ENCODE peak calls at places on chromosomes 2 and 18, in five cellular contexts. C is neuronal stem cell, G is caudate nucleus, E is upper lobe of right lung, W is substantia nigra. U is an unnamed sample.

GRCh38 chr2:102486941-102487702 is 14.1 kb downstream of the SLC9A4 start:
- DNase-seq in C (no peak), G (no peak), E (no peak), W (no peak), U (no peak)

GRCh38 chr2:159002465-159003130 is 34.2 kb downstream of the TANC1 start:
- DNase-seq in C (no peak), G (no peak), E (no peak), W (no peak), U (no peak)

GRCh38 chr18:12839057-12839525 is 44.9 kb downstream of the PTPN2 start:
- DNase-seq in C (no peak), G (no peak), E (no peak), W (no peak), U (no peak)

GRCh38 chr2:58606799-58607198 is 365.7 kb upstream of the FANCL start:
- DNase-seq in C (no peak), G (no peak), E (no peak), W (no peak), U (no peak)

GRCh38 chr2:200788129-200788718 is 23.5 kb upstream of the BZW1 start:
- DNase-seq in C (no peak), G (no peak), E (no peak), W (no peak), U (no peak)

GRCh38 chr2:238379096-238379810 is 47.5 kb upstream of the ASB1 start:
- DNase-seq in C (no peak), G (no peak), E (no peak), W (no peak), U (no peak)

GRCh38 chr2:4291430-4291829 is 588.1 kb downstream of the DCDC2C start:
- DNase-seq in C (no peak), G (no peak), E (no peak), W (no peak), U (no peak)

GRCh38 chr2:77834360-77835002 is 312.3 kb upstream of the LRRTM4 start:
- DNase-seq in C (peak), G (no peak), E (no peak), W (no peak), U (no peak)

GRCh38 chr2:225693259-225693658 is 293.7 kb downstream of the NYAP2 start:
- DNase-seq in C (no peak), G (no peak), E (no peak), W (no peak), U (no peak)

GRCh38 chr18:66971951-66972350 is 368.1 kb upstream of the CDH19 start:
- DNase-seq in C (no peak), G (no peak), E (no peak), W (no peak), U (no peak)

GRCh38 chr18:57833441-57834101 is 30.5 kb upstream of the ATP8B1 start:
- DNase-seq in C (no peak), G (no peak), E (no peak), W (no peak), U (no peak)

GRCh38 chr2:66171530-66171929 is 263.4 kb upstream of the MEIS1 start:
- DNase-seq in C (no peak), G (no peak), E (no peak), W (no peak), U (no peak)

GRCh38 chr2:42316910-42317309 is 44.1 kb downstream of the COX7A2L start:
- DNase-seq in C (no peak), G (no peak), E (no peak), W (no peak), U (no peak)

GRCh38 chr2:231614559-231615057 is 21.9 kb downstream of the TEX44 start:
- DNase-seq in C (no peak), G (peak), E (peak), W (no peak), U (no peak)

GRCh38 chr2:153595939-153596338 is 117.4 kb upstream of the RPRM start:
- DNase-seq in C (peak), G (no peak), E (no peak), W (no peak), U (no peak)
- H3K27ac ChIP-seq in C (no peak), G (no peak), E (no peak), W (no peak), U (no peak)

GRCh38 chr2:165634855-165635254 is 159.2 kb downstream of the GALNT3 start:
- DNase-seq in C (peak), G (peak), E (no peak), W (peak), U (no peak)
- H3K27ac ChIP-seq in C (peak), G (peak), E (no peak), W (peak), U (peak)

GRCh38 chr18:48863432-48864065 is 87.2 kb downstream of the SMAD7 start:
- DNase-seq in C (no peak), G (no peak), E (no peak), W (no peak), U (no peak)
- H3K27ac ChIP-seq in C (no peak), G (no peak), E (no peak), W (no peak), U (no peak)

DNA sequence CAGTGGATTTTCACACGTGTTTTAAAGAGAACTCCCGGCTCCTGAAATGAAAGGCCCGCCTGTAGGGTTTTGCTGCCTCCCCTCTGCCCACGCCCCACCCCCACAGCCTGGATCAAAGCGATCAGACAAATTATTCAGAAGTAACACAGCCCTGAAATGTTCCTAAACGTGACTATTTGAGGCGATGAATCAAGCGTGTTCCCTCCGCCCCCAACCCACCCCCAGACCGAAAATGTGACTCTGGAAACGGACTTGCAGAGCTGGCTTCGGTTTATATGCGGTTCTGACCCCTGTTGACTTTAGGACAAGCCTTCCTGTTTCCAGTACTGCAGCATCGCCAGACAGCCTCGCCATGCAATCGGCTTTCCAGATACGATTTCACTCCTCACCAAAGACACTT is 28.8 kb upstream of the SMIM21 start:
- DNase-seq in C (no peak), G (no peak), E (no peak), W (no peak), U (no peak)
- H3K27ac ChIP-seq in C (no peak), G (no peak), E (no peak), W (no peak), U (no peak)

U was measured in esophagus squamous epithelium.